ENCODE peak calls at places on chromosomes 5 and 9, in eight cellular contexts. One of them, this sample, is unnamed.

GRCh38 chr9:138020120-138020794 is 142.7 kb downstream of the CACNA1B start:
- DNase-seq in caudate nucleus: no peak
- DNase-seq in central memory CD4-positive, alpha-beta T cell: no peak
- DNase-seq in HEK293T: no peak
- DNase-seq in foreskin keratinocyte: no peak
- DNase-seq in NCI-H748 treated with DMSO at 0.1 percent for 48 hours: no peak
- DNase-seq in hepatic stellate cell: no peak
- DNase-seq in stimulated activated CD4-positive, alpha-beta T cell treated with anti-CD3 and anti-CD28 coated beads, Interleukin-2, amount 100 ng/mL, for 4 hours: no peak
- DNase-seq in this sample: no peak

GRCh38 chr9:117184173-117184572 is 230.7 kb downstream of the ASTN2 start:
- DNase-seq in caudate nucleus: no peak
- DNase-seq in central memory CD4-positive, alpha-beta T cell: no peak
- DNase-seq in HEK293T: no peak
- DNase-seq in foreskin keratinocyte: no peak
- DNase-seq in NCI-H748 treated with DMSO at 0.1 percent for 48 hours: peak
- DNase-seq in hepatic stellate cell: no peak
- DNase-seq in stimulated activated CD4-positive, alpha-beta T cell treated with anti-CD3 and anti-CD28 coated beads, Interleukin-2, amount 100 ng/mL, for 4 hours: no peak
- DNase-seq in this sample: no peak

GRCh38 chr5:132470596-132470995 is 20.0 kb downstream of the IRF1 start:
- DNase-seq in caudate nucleus: no peak
- DNase-seq in central memory CD4-positive, alpha-beta T cell: no peak
- DNase-seq in HEK293T: no peak
- DNase-seq in foreskin keratinocyte: no peak
- DNase-seq in NCI-H748 treated with DMSO at 0.1 percent for 48 hours: no peak
- DNase-seq in hepatic stellate cell: no peak
- DNase-seq in stimulated activated CD4-positive, alpha-beta T cell treated with anti-CD3 and anti-CD28 coated beads, Interleukin-2, amount 100 ng/mL, for 4 hours: no peak
- DNase-seq in this sample: no peak

GRCh38 chr5:2201832-2202231 is 319.1 kb upstream of the IRX4 start:
- DNase-seq in caudate nucleus: no peak
- DNase-seq in central memory CD4-positive, alpha-beta T cell: no peak
- DNase-seq in HEK293T: no peak
- DNase-seq in foreskin keratinocyte: no peak
- DNase-seq in NCI-H748 treated with DMSO at 0.1 percent for 48 hours: no peak
- DNase-seq in hepatic stellate cell: no peak
- DNase-seq in stimulated activated CD4-positive, alpha-beta T cell treated with anti-CD3 and anti-CD28 coated beads, Interleukin-2, amount 100 ng/mL, for 4 hours: no peak
- DNase-seq in this sample: no peak

GRCh38 chr9:38041564-38042267 is 27.3 kb downstream of the SHB start:
- DNase-seq in caudate nucleus: no peak
- DNase-seq in central memory CD4-positive, alpha-beta T cell: no peak
- DNase-seq in HEK293T: no peak
- DNase-seq in foreskin keratinocyte: no peak
- DNase-seq in NCI-H748 treated with DMSO at 0.1 percent for 48 hours: no peak
- DNase-seq in hepatic stellate cell: no peak
- DNase-seq in stimulated activated CD4-positive, alpha-beta T cell treated with anti-CD3 and anti-CD28 coated beads, Interleukin-2, amount 100 ng/mL, for 4 hours: no peak
- DNase-seq in this sample: no peak

GRCh38 chr9:36484124-36484523 is 84.1 kb upstream of the RNF38 start:
- DNase-seq in caudate nucleus: no peak
- DNase-seq in central memory CD4-positive, alpha-beta T cell: no peak
- DNase-seq in HEK293T: no peak
- DNase-seq in foreskin keratinocyte: no peak
- DNase-seq in NCI-H748 treated with DMSO at 0.1 percent for 48 hours: no peak
- DNase-seq in hepatic stellate cell: no peak
- DNase-seq in stimulated activated CD4-positive, alpha-beta T cell treated with anti-CD3 and anti-CD28 coated beads, Interleukin-2, amount 100 ng/mL, for 4 hours: no peak
- DNase-seq in this sample: no peak

GRCh38 chr9:37144762-37145161 is 24.4 kb downstream of the ZCCHC7 start:
- DNase-seq in caudate nucleus: no peak
- DNase-seq in central memory CD4-positive, alpha-beta T cell: no peak
- DNase-seq in HEK293T: no peak
- DNase-seq in foreskin keratinocyte: no peak
- DNase-seq in NCI-H748 treated with DMSO at 0.1 percent for 48 hours: no peak
- DNase-seq in hepatic stellate cell: no peak
- DNase-seq in stimulated activated CD4-positive, alpha-beta T cell treated with anti-CD3 and anti-CD28 coated beads, Interleukin-2, amount 100 ng/mL, for 4 hours: no peak
- DNase-seq in this sample: no peak

GRCh38 chr5:20157089-20157488 is 169.1 kb upstream of the CDH18 start:
- DNase-seq in caudate nucleus: no peak
- DNase-seq in central memory CD4-positive, alpha-beta T cell: no peak
- DNase-seq in HEK293T: no peak
- DNase-seq in foreskin keratinocyte: no peak
- DNase-seq in NCI-H748 treated with DMSO at 0.1 percent for 48 hours: no peak
- DNase-seq in hepatic stellate cell: no peak
- DNase-seq in stimulated activated CD4-positive, alpha-beta T cell treated with anti-CD3 and anti-CD28 coated beads, Interleukin-2, amount 100 ng/mL, for 4 hours: no peak
- DNase-seq in this sample: no peak

GRCh38 chr9:14554866-14555265 is 138.4 kb downstream of the ZDHHC21 start:
- DNase-seq in caudate nucleus: no peak
- DNase-seq in central memory CD4-positive, alpha-beta T cell: no peak
- DNase-seq in HEK293T: no peak
- DNase-seq in foreskin keratinocyte: no peak
- DNase-seq in NCI-H748 treated with DMSO at 0.1 percent for 48 hours: no peak
- DNase-seq in hepatic stellate cell: no peak
- DNase-seq in stimulated activated CD4-positive, alpha-beta T cell treated with anti-CD3 and anti-CD28 coated beads, Interleukin-2, amount 100 ng/mL, for 4 hours: no peak
- DNase-seq in this sample: no peak

GRCh38 chr5:95646569-95647330 is at the start of gene RFESD:
- DNase-seq in caudate nucleus: peak
- DNase-seq in central memory CD4-positive, alpha-beta T cell: peak
- DNase-seq in HEK293T: peak
- DNase-seq in foreskin keratinocyte: peak
- DNase-seq in NCI-H748 treated with DMSO at 0.1 percent for 48 hours: peak
- DNase-seq in hepatic stellate cell: peak
- DNase-seq in stimulated activated CD4-positive, alpha-beta T cell treated with anti-CD3 and anti-CD28 coated beads, Interleukin-2, amount 100 ng/mL, for 4 hours: peak
- DNase-seq in this sample: peak

GRCh38 chr9:84860423-84861115 is 191.0 kb downstream of the NTRK2 start:
- DNase-seq in caudate nucleus: no peak
- DNase-seq in central memory CD4-positive, alpha-beta T cell: no peak
- DNase-seq in HEK293T: no peak
- DNase-seq in foreskin keratinocyte: no peak
- DNase-seq in NCI-H748 treated with DMSO at 0.1 percent for 48 hours: no peak
- DNase-seq in hepatic stellate cell: no peak
- DNase-seq in stimulated activated CD4-positive, alpha-beta T cell treated with anti-CD3 and anti-CD28 coated beads, Interleukin-2, amount 100 ng/mL, for 4 hours: no peak
- DNase-seq in this sample: no peak

GRCh38 chr9:108743901-108744371 is 111.8 kb downstream of the ACTL7B start:
- DNase-seq in caudate nucleus: no peak
- DNase-seq in central memory CD4-positive, alpha-beta T cell: no peak
- DNase-seq in HEK293T: no peak
- DNase-seq in foreskin keratinocyte: peak
- DNase-seq in NCI-H748 treated with DMSO at 0.1 percent for 48 hours: peak
- DNase-seq in hepatic stellate cell: no peak
- DNase-seq in stimulated activated CD4-positive, alpha-beta T cell treated with anti-CD3 and anti-CD28 coated beads, Interleukin-2, amount 100 ng/mL, for 4 hours: no peak
- DNase-seq in this sample: peak

GRCh38 chr9:35618325-35618727 is at the start of gene CD72:
- DNase-seq in caudate nucleus: no peak
- DNase-seq in central memory CD4-positive, alpha-beta T cell: no peak
- DNase-seq in HEK293T: no peak
- DNase-seq in foreskin keratinocyte: no peak
- DNase-seq in NCI-H748 treated with DMSO at 0.1 percent for 48 hours: no peak
- DNase-seq in hepatic stellate cell: no peak
- DNase-seq in stimulated activated CD4-positive, alpha-beta T cell treated with anti-CD3 and anti-CD28 coated beads, Interleukin-2, amount 100 ng/mL, for 4 hours: no peak
- DNase-seq in this sample: no peak

GRCh38 chr5:116573617-116574431 is 799 bp downstream of the SEMA6A start:
- DNase-seq in caudate nucleus: peak
- DNase-seq in central memory CD4-positive, alpha-beta T cell: no peak
- DNase-seq in HEK293T: peak
- DNase-seq in foreskin keratinocyte: peak
- DNase-seq in NCI-H748 treated with DMSO at 0.1 percent for 48 hours: peak
- DNase-seq in hepatic stellate cell: peak
- DNase-seq in stimulated activated CD4-positive, alpha-beta T cell treated with anti-CD3 and anti-CD28 coated beads, Interleukin-2, amount 100 ng/mL, for 4 hours: no peak
- DNase-seq in this sample: no peak

GRCh38 chr9:29945012-29945411 is 2371.7 kb upstream of the C9orf72 start:
- DNase-seq in caudate nucleus: no peak
- DNase-seq in central memory CD4-positive, alpha-beta T cell: no peak
- DNase-seq in HEK293T: no peak
- DNase-seq in foreskin keratinocyte: no peak
- DNase-seq in NCI-H748 treated with DMSO at 0.1 percent for 48 hours: no peak
- DNase-seq in hepatic stellate cell: no peak
- DNase-seq in stimulated activated CD4-positive, alpha-beta T cell treated with anti-CD3 and anti-CD28 coated beads, Interleukin-2, amount 100 ng/mL, for 4 hours: no peak
- DNase-seq in this sample: no peak

GRCh38 chr5:150603491-150603890 is 37.0 kb upstream of the SYNPO start:
- DNase-seq in caudate nucleus: no peak
- DNase-seq in central memory CD4-positive, alpha-beta T cell: no peak
- DNase-seq in HEK293T: no peak
- DNase-seq in foreskin keratinocyte: no peak
- DNase-seq in NCI-H748 treated with DMSO at 0.1 percent for 48 hours: no peak
- DNase-seq in hepatic stellate cell: no peak
- DNase-seq in stimulated activated CD4-positive, alpha-beta T cell treated with anti-CD3 and anti-CD28 coated beads, Interleukin-2, amount 100 ng/mL, for 4 hours: no peak
- DNase-seq in this sample: no peak

GRCh38 chr5:142881727-142882126 is 111.5 kb downstream of the ARHGAP26 start:
- DNase-seq in caudate nucleus: no peak
- DNase-seq in central memory CD4-positive, alpha-beta T cell: no peak
- DNase-seq in HEK293T: no peak
- DNase-seq in foreskin keratinocyte: no peak
- DNase-seq in NCI-H748 treated with DMSO at 0.1 percent for 48 hours: no peak
- DNase-seq in hepatic stellate cell: no peak
- DNase-seq in stimulated activated CD4-positive, alpha-beta T cell treated with anti-CD3 and anti-CD28 coated beads, Interleukin-2, amount 100 ng/mL, for 4 hours: no peak
- DNase-seq in this sample: no peak

GRCh38 chr9:128164332-128164885 is 4.3 kb downstream of the BBLN start:
- DNase-seq in caudate nucleus: no peak
- DNase-seq in central memory CD4-positive, alpha-beta T cell: no peak
- DNase-seq in HEK293T: no peak
- DNase-seq in foreskin keratinocyte: no peak
- DNase-seq in NCI-H748 treated with DMSO at 0.1 percent for 48 hours: no peak
- DNase-seq in hepatic stellate cell: no peak
- DNase-seq in stimulated activated CD4-positive, alpha-beta T cell treated with anti-CD3 and anti-CD28 coated beads, Interleukin-2, amount 100 ng/mL, for 4 hours: no peak
- DNase-seq in this sample: no peak

GRCh38 chr9:115640887-115641286 is 512.7 kb upstream of the PAPPA start:
- DNase-seq in caudate nucleus: no peak
- DNase-seq in central memory CD4-positive, alpha-beta T cell: no peak
- DNase-seq in HEK293T: no peak
- DNase-seq in foreskin keratinocyte: peak
- DNase-seq in NCI-H748 treated with DMSO at 0.1 percent for 48 hours: no peak
- DNase-seq in hepatic stellate cell: no peak
- DNase-seq in stimulated activated CD4-positive, alpha-beta T cell treated with anti-CD3 and anti-CD28 coated beads, Interleukin-2, amount 100 ng/mL, for 4 hours: no peak
- DNase-seq in this sample: no peak

GRCh38 chr5:154721476-154722058 is 33.6 kb upstream of the LARP1 start:
- DNase-seq in caudate nucleus: no peak
- DNase-seq in central memory CD4-positive, alpha-beta T cell: no peak
- DNase-seq in HEK293T: no peak
- DNase-seq in foreskin keratinocyte: no peak
- DNase-seq in NCI-H748 treated with DMSO at 0.1 percent for 48 hours: no peak
- DNase-seq in hepatic stellate cell: no peak
- DNase-seq in stimulated activated CD4-positive, alpha-beta T cell treated with anti-CD3 and anti-CD28 coated beads, Interleukin-2, amount 100 ng/mL, for 4 hours: no peak
- DNase-seq in this sample: no peak

GRCh38 chr5:31898246-31898645 is 259.3 kb downstream of the PDZD2 start:
- DNase-seq in caudate nucleus: no peak
- DNase-seq in central memory CD4-positive, alpha-beta T cell: no peak
- DNase-seq in HEK293T: no peak
- DNase-seq in foreskin keratinocyte: no peak
- DNase-seq in NCI-H748 treated with DMSO at 0.1 percent for 48 hours: no peak
- DNase-seq in hepatic stellate cell: no peak
- DNase-seq in stimulated activated CD4-positive, alpha-beta T cell treated with anti-CD3 and anti-CD28 coated beads, Interleukin-2, amount 100 ng/mL, for 4 hours: no peak
- DNase-seq in this sample: no peak

GRCh38 chr9:129143031-129143441 is 31.8 kb downstream of the PTPA start:
- DNase-seq in caudate nucleus: peak
- DNase-seq in central memory CD4-positive, alpha-beta T cell: peak
- DNase-seq in HEK293T: peak
- DNase-seq in foreskin keratinocyte: peak
- DNase-seq in NCI-H748 treated with DMSO at 0.1 percent for 48 hours: no peak
- DNase-seq in hepatic stellate cell: peak
- DNase-seq in stimulated activated CD4-positive, alpha-beta T cell treated with anti-CD3 and anti-CD28 coated beads, Interleukin-2, amount 100 ng/mL, for 4 hours: peak
- DNase-seq in this sample: peak

GRCh38 chr5:135122797-135123196 is 88.8 kb upstream of the PITX1 start:
- DNase-seq in caudate nucleus: no peak
- DNase-seq in central memory CD4-positive, alpha-beta T cell: no peak
- DNase-seq in HEK293T: no peak
- DNase-seq in foreskin keratinocyte: no peak
- DNase-seq in NCI-H748 treated with DMSO at 0.1 percent for 48 hours: no peak
- DNase-seq in hepatic stellate cell: no peak
- DNase-seq in stimulated activated CD4-positive, alpha-beta T cell treated with anti-CD3 and anti-CD28 coated beads, Interleukin-2, amount 100 ng/mL, for 4 hours: no peak
- DNase-seq in this sample: no peak

This sample was measured in NCI-H1436.